ENCODE peak calls at places on chromosomes 1 and 21, in five cellular contexts. Q is GM23338, H is fibroblast of lung, B is neural progenitor cell, C is endothelial cell of umbilical vein. A is an unnamed sample.

GRCh38 chr21:38311765-38312164 is 55.0 kb downstream of the KCNJ15 start:
- DNase-seq in Q (no peak), B (no peak), C (no peak), H (no peak), A (no peak)

GRCh38 chr1:237888143-237888542 is 2.6 kb downstream of the ZP4 start:
- DNase-seq in Q (no peak), B (no peak), C (no peak), H (no peak), A (no peak)

GRCh38 chr1:203467550-203467921 is 8.1 kb upstream of the PRELP start:
- DNase-seq in Q (no peak), B (no peak), H (peak), C (peak), A (peak)

GRCh38 chr1:185263780-185264179 is 53.3 kb downstream of the IVNS1ABP start:
- DNase-seq in B (no peak), C (no peak), Q (no peak), H (no peak), A (no peak)

GRCh38 chr1:63790989-63791388 is 17.2 kb downstream of the ROR1 start:
- DNase-seq in Q (no peak), C (no peak), B (no peak), H (no peak), A (no peak)

GRCh38 chr1:243471754-243472725 is 216.2 kb downstream of the SDCCAG8 start:
- DNase-seq in C (peak), Q (no peak), H (no peak), B (no peak), A (no peak)

GRCh38 chr1:20480261-20481157 is 5.5 kb downstream of the CAMK2N1 start:
- DNase-seq in H (no peak), Q (no peak), C (no peak), B (peak), A (peak)

GRCh38 chr21:42652527-42653491 is 612 bp upstream of the PDE9A start:
- DNase-seq in Q (peak), C (peak), H (peak), B (peak), A (peak)

GRCh38 chr1:161784963-161785362 is 18.8 kb downstream of the ATF6 start:
- DNase-seq in H (no peak), C (no peak), Q (no peak), B (no peak), A (no peak)

GRCh38 chr1:5907386-5907785 is 84.8 kb downstream of the NPHP4 start:
- DNase-seq in H (no peak), B (no peak), Q (no peak), C (no peak), A (no peak)

GRCh38 chr1:229283183-229283611 is 12.3 kb downstream of the RAB4A start:
- DNase-seq in Q (no peak), C (no peak), B (no peak), H (no peak), A (no peak)

GRCh38 chr1:61626820-61627219 is 98.1 kb downstream of the TM2D1 start:
- DNase-seq in Q (no peak), H (no peak), C (no peak), B (no peak), A (no peak)

GRCh38 chr1:231039161-231040018 is 664 bp downstream of the FAM89A start:
- DNase-seq in C (no peak), H (peak), B (peak), Q (peak), A (peak)

GRCh38 chr1:153542956-153543737 is 2.4 kb upstream of the S100A5 start:
- DNase-seq in H (no peak), C (no peak), Q (no peak), B (no peak), A (no peak)

GRCh38 chr1:230682274-230682673 is 31.6 kb downstream of the AGT start:
- DNase-seq in C (no peak), Q (no peak), B (no peak), H (no peak), A (no peak)

GRCh38 chr1:28248273-28249012 is 10.9 kb upstream of the SESN2 start:
- DNase-seq in Q (peak), H (peak), C (peak), B (peak), A (peak)

GRCh38 chr1:211944733-211945500 is 90.4 kb downstream of the INTS7 start:
- DNase-seq in B (peak), C (no peak), H (peak), Q (peak), A (peak)

GRCh38 chr1:157725214-157725577 is 24.6 kb upstream of the FCRL3 start:
- DNase-seq in Q (no peak), H (no peak), C (no peak), B (no peak), A (no peak)

GRCh38 chr21:34836103-34836932 is 167.5 kb downstream of the CLIC6 start:
- DNase-seq in B (no peak), C (peak), Q (no peak), H (peak), A (peak)

GRCh38 chr1:171251741-171252300 is 3.5 kb downstream of the FMO1 start:
- DNase-seq in B (peak), Q (peak), C (peak), H (peak), A (peak)

GRCh38 chr1:51927029-51927428 is 48.5 kb upstream of the NRDC start:
- DNase-seq in Q (no peak), B (no peak), C (no peak), H (peak), A (no peak)

GRCh38 chr1:211469938-211470529 is 21.9 kb downstream of the RD3 start:
- DNase-seq in Q (peak), C (peak), H (peak), B (peak), A (peak)

GRCh38 chr1:12636098-12636950 is 7.6 kb upstream of the AADACL4 start:
- DNase-seq in H (no peak), Q (peak), B (peak), C (peak), A (no peak)

GRCh38 chr21:38968887-38969543 is 163.3 kb downstream of the ETS2 start:
- DNase-seq in C (no peak), Q (no peak), B (no peak), H (no peak), A (no peak)

GRCh38 chr1:183467687-183468086 is 4.6 kb upstream of the SMG7 start:
- DNase-seq in C (no peak), Q (no peak), H (no peak), B (no peak), A (peak)

GRCh38 chr1:165631403-165632151 is 543 bp downstream of the MGST3 start:
- DNase-seq in C (peak), Q (peak), B (peak), H (peak), A (peak)

GRCh38 chr1:109757936-109758786 is 5.6 kb downstream of the EPS8L3 start:
- DNase-seq in C (no peak), H (no peak), B (no peak), Q (no peak), A (no peak)

GRCh38 chr1:34863501-34863900 is 4.0 kb upstream of the SMIM12 start:
- DNase-seq in Q (no peak), H (no peak), C (no peak), B (no peak), A (no peak)

GRCh38 chr1:7385471-7386225 is 385.4 kb upstream of the VAMP3 start:
- DNase-seq in Q (no peak), C (no peak), H (no peak), B (no peak), A (no peak)

GRCh38 chr1:6588128-6588892 is 8.5 kb downstream of the ZBTB48 start:
- DNase-seq in B (no peak), H (no peak), C (no peak), Q (no peak), A (no peak)

GRCh38 chr1:180513531-180513930 is 11.2 kb upstream of the ACBD6 start:
- DNase-seq in H (no peak), C (no peak), Q (no peak), B (no peak), A (no peak)

GRCh38 chr1:35264861-35265260 is 3.6 kb upstream of the ZMYM4 start:
- DNase-seq in H (peak), C (peak), Q (peak), B (no peak), A (no peak)

GRCh38 chr1:226566234-226566633 is 17.7 kb downstream of the STUM start:
- DNase-seq in Q (no peak), C (no peak), H (no peak), B (no peak), A (no peak)

GRCh38 chr1:93616996-93617669 is 64.5 kb downstream of the BCAR3 start:
- DNase-seq in B (no peak), H (no peak), C (peak), Q (no peak), A (no peak)

GRCh38 chr1:67689267-67690017 is 4.4 kb downstream of the GADD45A start:
- DNase-seq in H (no peak), B (no peak), Q (no peak), C (peak), A (no peak)

GRCh38 chr1:27598288-27598687 is 5.7 kb downstream of the AHDC1 start:
- DNase-seq in Q (peak), C (no peak), H (no peak), B (peak), A (no peak)

GRCh38 chr21:16713331-16714114 is 799.3 kb upstream of the CXADR start:
- DNase-seq in H (peak), Q (no peak), B (no peak), C (peak), A (no peak)

GRCh38 chr1:172630060-172630818 is 28.7 kb upstream of the FASLG start:
- DNase-seq in B (no peak), Q (no peak), H (peak), C (no peak), A (no peak)

GRCh38 chr1:31750858-31751638 is 13.1 kb downstream of the ADGRB2 start:
- DNase-seq in B (no peak), H (peak), C (no peak), Q (no peak), A (no peak)

GRCh38 chr1:113984710-113985109 is 5.4 kb downstream of the OLFML3 start:
- DNase-seq in C (peak), H (no peak), B (no peak), Q (no peak), A (no peak)

GRCh38 chr1:113982955-113983742 is 3.9 kb downstream of the OLFML3 start:
- DNase-seq in Q (no peak), B (no peak), H (no peak), C (no peak), A (no peak)

GRCh38 chr1:113983826-113984225 is 4.6 kb downstream of the OLFML3 start:
- DNase-seq in Q (no peak), H (no peak), C (no peak), B (no peak), A (no peak)

GRCh38 chr1:113980120-113980519 is 846 bp downstream of the OLFML3 start:
- DNase-seq in B (no peak), H (peak), C (no peak), Q (no peak), A (peak)

GRCh38 chr1:113981962-113982931 is 3.0 kb downstream of the OLFML3 start:
- DNase-seq in H (peak), C (no peak), Q (no peak), B (no peak), A (peak)
- H2AFZ ChIP-seq in H (peak), C (no peak), Q (no peak), B (peak), A (no peak)

DNA sequence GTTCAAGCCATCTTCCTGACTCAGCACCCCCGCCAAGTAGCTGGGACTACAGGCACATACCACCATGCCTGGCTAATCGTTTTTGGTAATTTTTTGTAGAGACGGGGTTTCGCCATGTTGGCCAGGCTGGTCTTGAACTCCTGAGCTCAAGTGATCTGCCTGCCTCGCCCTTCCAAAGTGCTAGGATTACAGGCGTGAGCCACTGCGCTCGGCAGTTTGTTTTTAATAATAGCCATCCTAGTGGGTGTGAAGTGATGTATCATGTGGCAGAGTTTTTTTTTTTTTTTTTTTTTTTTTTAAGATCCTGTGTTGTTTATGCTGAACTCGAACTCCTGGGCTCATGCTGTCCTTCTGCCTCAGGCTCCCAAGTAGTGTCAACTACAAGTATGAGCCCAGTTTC is 51.8 kb downstream of the SPEN start:
- DNase-seq in B (no peak), C (no peak), Q (no peak), H (no peak), A (no peak)
- H3K27ac ChIP-seq in B (no peak), C (no peak), Q (no peak), H (no peak), A (no peak)

DNA sequence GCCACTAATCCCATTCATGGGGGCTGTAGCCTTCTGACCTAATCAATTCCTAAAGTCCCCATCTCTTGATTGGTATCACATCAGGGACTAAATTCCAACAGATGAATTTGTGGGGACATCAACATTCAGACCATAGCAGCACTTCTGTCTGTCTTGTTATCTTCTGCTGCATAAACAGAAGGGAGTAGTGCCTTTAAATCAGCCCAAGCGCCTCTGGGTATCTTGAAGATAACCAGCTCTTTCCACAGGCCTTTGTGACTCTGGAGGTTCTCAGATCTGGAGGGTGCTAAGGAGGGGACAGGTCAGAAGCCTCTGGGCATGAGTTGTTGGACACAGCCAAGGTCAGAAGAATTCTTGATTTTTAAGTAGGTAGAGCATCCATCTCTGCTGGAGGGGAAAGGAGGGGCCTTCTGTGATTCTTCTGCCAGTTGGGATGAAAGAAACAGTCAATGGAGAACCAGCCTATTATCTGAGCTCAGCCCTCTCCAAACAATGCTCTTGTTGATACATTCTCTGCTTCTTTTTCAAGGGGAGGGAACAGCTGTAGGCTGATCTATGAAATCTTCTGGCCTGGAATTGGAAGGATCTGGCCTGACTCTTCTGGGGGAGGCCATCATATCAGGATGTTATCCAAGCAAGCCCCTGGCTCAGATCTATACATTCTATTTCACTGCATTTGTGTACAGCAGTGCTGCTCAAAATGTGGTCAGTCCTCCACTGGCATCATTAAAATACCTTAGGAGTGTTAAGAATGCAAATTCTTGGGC is 31.2 kb upstream of the LRIG2 start:
- DNase-seq in H (no peak), Q (no peak), C (no peak), B (peak), A (no peak)
- H2AFZ ChIP-seq in H (no peak), Q (no peak), C (peak), B (peak), A (no peak)

DNA sequence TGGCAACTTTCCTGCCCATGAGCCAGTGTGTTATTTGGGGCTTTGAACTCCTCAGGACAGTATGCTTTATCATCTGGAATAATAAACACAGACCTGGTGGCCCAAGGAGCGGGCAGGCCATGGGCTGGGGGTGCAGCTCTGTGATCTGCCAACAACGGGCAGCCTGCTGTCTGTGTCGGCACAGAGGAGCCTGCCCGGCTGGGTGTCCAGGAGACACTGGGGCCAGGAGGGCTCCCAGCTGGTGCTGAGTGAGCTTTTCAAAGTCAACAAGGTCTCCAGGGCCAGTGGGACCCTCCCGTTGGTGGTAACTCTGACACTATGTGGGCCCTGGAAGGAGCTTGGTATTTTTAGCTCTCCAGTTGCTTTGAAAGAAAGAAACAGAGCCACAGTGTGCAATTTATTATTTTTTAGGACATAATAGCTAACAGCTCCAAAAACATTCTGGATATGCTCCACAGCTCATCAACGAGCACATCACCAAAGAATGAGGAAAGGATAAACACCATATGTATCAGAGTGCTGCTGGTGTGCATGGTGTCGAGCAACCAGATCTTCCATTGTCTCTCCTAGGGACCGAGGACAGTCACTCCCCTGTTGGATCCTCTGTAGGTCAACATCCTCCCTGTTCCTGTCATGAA is 488.7 kb upstream of the USP24 start:
- DNase-seq in C (no peak), H (peak), Q (no peak), B (no peak), A (no peak)
- H3K27ac ChIP-seq in C (no peak), H (peak), Q (no peak), B (no peak), A (no peak)

DNA sequence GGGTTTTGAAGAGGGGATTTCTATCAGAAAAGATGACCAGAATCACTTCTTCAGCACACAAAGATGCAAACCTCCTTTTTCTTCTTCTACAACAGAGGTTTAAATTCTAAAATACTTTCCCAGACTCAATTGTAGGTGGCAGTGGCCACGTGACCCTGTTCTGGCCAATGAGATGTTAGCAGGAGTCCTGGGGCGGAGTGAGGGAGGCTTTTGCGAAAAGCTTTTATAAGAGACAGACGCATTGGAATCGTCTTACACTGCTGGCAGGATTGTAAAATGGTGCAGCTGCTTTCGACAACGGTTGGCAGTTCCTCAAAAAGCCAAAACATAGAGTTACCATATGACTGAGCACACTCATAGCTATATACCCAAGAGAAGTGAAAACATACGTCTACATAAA is 87.1 kb upstream of the MAGI3 start:
- DNase-seq in B (peak), H (peak), C (no peak), Q (peak), A (no peak)
- H2AFZ ChIP-seq in B (no peak), H (no peak), C (no peak), Q (peak), A (no peak)

GRCh38 chr21:32377506-32377905 is 15.3 kb downstream of the URB1 start:
- DNase-seq in Q (no peak), C (no peak), B (no peak), H (no peak), A (no peak)
- H3K27ac ChIP-seq in Q (no peak), C (no peak), B (no peak), H (no peak), A (no peak)

GRCh38 chr1:151923422-151923821 is 14.1 kb upstream of the THEM4 start:
- DNase-seq in Q (no peak), B (no peak), H (no peak), C (no peak), A (no peak)
- H2AFZ ChIP-seq in Q (peak), B (no peak), H (no peak), C (no peak), A (no peak)

GRCh38 chr1:245084551-245084950 is 70.2 kb upstream of the KIF26B start:
- DNase-seq in Q (no peak), C (no peak), H (peak), B (no peak), A (no peak)
- H3K27ac ChIP-seq in Q (no peak), C (no peak), H (no peak), B (no peak), A (no peak)